ENCODE peak calls at places on chromosomes 4 and X, in seven cellular contexts. U is HCT116, M is SK-N-SH, T is K562, V is H1, B is HepG2, A is GM12878. L is an unnamed sample.

GRCh38 chr4:94304365-94304971 is 38.2 kb downstream of the HPGDS start:
- DNase-seq in M (peak), V (no peak), U (peak), B (peak), T (no peak), A (no peak), L (peak)

GRCh38 chr4:127162741-127163140 is 470.0 kb upstream of the INTU start:
- DNase-seq in U (no peak), T (no peak), M (no peak), A (no peak), V (no peak), B (no peak), L (no peak)

GRCh38 chrX:49227726-49228125 is 5.4 kb downstream of the CACNA1F start:
- DNase-seq in T (no peak), B (no peak), V (no peak), U (no peak), A (no peak), M (no peak), L (no peak)

GRCh38 chr4:100306018-100306417 is 115.8 kb upstream of the DDIT4L start:
- DNase-seq in A (no peak), V (no peak), M (no peak), U (no peak), B (no peak), T (no peak), L (no peak)

GRCh38 chr4:144357970-144358369 is 217.5 kb upstream of the GYPA start:
- DNase-seq in A (no peak), M (no peak), T (no peak), V (no peak), B (no peak), U (no peak), L (no peak)

GRCh38 chrX:40727599-40728252 is 7.6 kb downstream of the MED14 start:
- DNase-seq in B (no peak), M (no peak), V (no peak), A (no peak), U (no peak), T (no peak), L (no peak)

GRCh38 chrX:497201-497710 is 110.5 kb upstream of the PPP2R3B start:
- DNase-seq in A (no peak), U (no peak), M (no peak), T (no peak), V (no peak), B (no peak), L (no peak)

GRCh38 chrX:44344194-44344593 is 722 bp upstream of the EFHC2 start:
- DNase-seq in A (no peak), U (no peak), B (no peak), V (no peak), T (peak), M (no peak), L (no peak)

GRCh38 chrX:54891573-54891972 is 29.1 kb upstream of the TRO start:
- DNase-seq in U (peak), B (peak), M (peak), V (no peak), A (no peak), T (peak), L (no peak)

GRCh38 chrX:69539437-69539836 is 35.3 kb downstream of the NALF2 start:
- DNase-seq in U (no peak), A (no peak), B (no peak), V (no peak), M (no peak), T (no peak), L (no peak)

GRCh38 chr4:26076896-26077295 is 162.9 kb downstream of the SMIM20 start:
- DNase-seq in B (no peak), T (no peak), A (no peak), M (no peak), U (no peak), V (no peak), L (no peak)

GRCh38 chr4:109548655-109549054 is 11.4 kb upstream of the MCUB start:
- DNase-seq in M (no peak), B (no peak), V (no peak), A (no peak), U (no peak), T (no peak), L (no peak)

DNA sequence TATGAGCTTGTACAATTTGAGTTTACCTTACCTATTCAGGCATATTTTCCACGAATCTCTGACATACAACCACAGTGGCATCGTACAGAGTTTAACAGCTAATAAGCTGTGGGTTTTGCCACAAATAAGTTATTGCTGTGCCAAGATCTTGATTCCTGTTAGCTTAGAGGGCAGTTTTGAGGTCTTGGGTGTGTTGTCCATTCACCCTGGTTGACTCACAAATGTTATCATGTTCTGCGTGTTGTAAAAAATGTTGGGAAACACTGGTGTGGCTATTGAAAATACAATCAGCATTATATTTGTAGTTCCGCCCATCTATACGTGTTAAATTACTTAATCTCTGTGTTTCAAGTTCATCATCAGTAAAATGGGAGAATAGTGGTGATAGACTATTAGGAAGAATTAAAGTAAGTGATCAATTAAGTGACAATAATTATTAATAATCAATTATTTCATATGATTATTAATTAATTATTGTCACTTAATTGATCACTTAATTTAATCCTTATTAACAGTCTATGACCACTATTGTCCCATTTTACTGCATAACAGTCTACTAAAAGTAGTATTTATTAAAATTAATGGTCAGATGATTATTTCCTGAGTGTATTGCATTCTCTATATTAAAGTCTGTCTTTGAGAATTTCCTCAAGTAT is 96.2 kb downstream of the TMA16 start:
- DNase-seq in V (no peak), M (no peak), U (no peak), T (no peak), B (no peak), A (no peak), L (no peak)
- TF ChIP-seq SIN3A in V (no peak), M (no peak), U (no peak), T (no peak), B (no peak), A (no peak), L (no peak)

GRCh38 chr4:867526-868250 is 41.8 kb upstream of the CPLX1 start:
- DNase-seq in V (no peak), B (no peak), A (no peak), U (no peak), T (no peak), M (no peak), L (no peak)

GRCh38 chr4:866068-866760 is 40.3 kb upstream of the CPLX1 start:
- DNase-seq in B (no peak), U (no peak), T (no peak), M (no peak), A (no peak), V (no peak), L (no peak)

GRCh38 chr4:869776-870175 is 43.8 kb upstream of the CPLX1 start:
- DNase-seq in T (no peak), M (no peak), B (no peak), U (no peak), A (no peak), V (no peak), L (no peak)

GRCh38 chr4:866761-867390 is 40.9 kb upstream of the CPLX1 start:
- DNase-seq in T (peak), B (no peak), M (no peak), U (no peak), A (no peak), V (no peak), L (no peak)

GRCh38 chr4:868421-868820 is 42.5 kb upstream of the CPLX1 start:
- DNase-seq in U (no peak), M (no peak), B (no peak), A (no peak), T (no peak), V (no peak), L (no peak)
- H3K27ac ChIP-seq in U (no peak), M (no peak), B (no peak), A (no peak), T (no peak), V (no peak), L (no peak)

DNA sequence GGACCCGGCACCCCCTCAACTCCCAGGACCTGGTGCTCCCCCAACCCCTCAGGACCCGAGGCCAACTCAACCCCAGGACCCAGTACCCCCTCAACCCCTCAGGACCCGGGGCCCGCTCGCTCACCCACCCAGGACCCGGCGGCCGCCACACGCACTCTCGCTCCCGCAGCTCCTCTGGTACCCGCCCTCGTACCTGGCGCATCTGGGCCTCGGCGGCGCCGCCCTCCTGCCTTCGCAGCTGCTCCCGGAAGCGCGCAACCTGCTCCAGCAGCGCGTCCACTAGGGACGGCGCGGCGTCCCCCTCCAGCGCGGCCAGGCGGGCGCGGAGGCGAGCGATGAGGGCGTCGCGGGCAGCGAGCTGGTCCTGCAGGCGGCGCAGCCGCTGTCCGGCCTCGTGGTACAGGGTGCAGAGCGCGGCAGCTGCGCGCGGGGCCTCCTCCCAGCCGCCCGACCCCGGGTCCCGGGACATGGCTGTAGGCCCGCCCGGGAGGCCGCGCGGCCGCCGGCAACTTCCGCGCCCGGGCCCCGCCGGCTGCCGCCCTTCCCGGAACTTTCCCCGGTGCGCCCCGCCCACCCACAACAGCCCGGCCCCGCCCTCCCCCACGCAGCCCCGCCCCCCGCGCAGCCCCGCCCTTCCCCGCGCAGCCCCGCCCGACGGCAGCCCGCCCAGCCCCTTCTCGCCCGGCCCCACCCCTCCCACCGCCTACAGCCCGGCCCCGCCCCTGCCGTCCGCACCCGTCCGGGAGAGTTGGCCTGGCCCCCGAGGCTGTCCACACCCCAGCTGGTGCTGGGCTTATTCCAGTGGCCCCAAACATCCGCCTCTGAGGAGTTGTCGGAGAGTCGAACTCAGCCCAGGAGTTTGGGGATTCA is at the start of gene TNIP2:
- DNase-seq in A (no peak), V (no peak), T (peak), B (peak), M (peak), U (no peak), L (no peak)
- TF ChIP-seq CTCF in A (no peak), V (no peak), T (peak), B (peak), M (peak), U (peak), L (no peak)

GRCh38 chr4:89558147-89558546 is 250.5 kb upstream of the GPRIN3 start:
- DNase-seq in V (peak), T (no peak), U (peak), M (no peak), A (no peak), B (no peak), L (no peak)

GRCh38 chr4:89561051-89561450 is 253.5 kb upstream of the GPRIN3 start:
- DNase-seq in B (no peak), A (no peak), U (no peak), V (no peak), T (no peak), M (no peak), L (no peak)

GRCh38 chr4:89562715-89563114 is 255.1 kb upstream of the GPRIN3 start:
- DNase-seq in T (no peak), M (no peak), V (no peak), B (no peak), U (no peak), A (no peak), L (no peak)

GRCh38 chr4:89567936-89568335 is 260.3 kb upstream of the GPRIN3 start:
- DNase-seq in T (no peak), M (no peak), V (no peak), B (no peak), A (no peak), U (no peak), L (no peak)

DNA sequence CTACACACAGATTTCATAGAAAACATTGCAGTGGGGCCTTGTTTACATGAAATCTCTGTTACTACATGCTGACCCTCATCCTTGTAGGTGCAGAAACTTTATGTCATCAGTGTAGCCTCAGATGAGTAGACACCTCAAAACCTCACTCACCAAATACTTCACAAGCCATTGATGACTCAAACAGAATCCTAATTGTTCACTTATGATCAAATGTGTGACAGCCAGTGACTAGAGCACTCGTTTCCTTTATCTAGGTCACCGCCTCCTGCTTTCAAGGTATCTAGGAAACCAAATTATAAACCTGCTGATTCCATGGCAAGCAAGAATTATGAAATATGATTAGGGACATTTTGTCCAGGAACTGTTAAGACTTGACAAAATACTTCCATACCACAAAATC is 255.8 kb upstream of the GPRIN3 start:
- DNase-seq in A (no peak), U (no peak), M (no peak), T (no peak), B (no peak), V (no peak), L (no peak)
- TF ChIP-seq SIN3A in A (no peak), U (no peak), M (no peak), T (no peak), B (no peak), V (no peak), L (no peak)

DNA sequence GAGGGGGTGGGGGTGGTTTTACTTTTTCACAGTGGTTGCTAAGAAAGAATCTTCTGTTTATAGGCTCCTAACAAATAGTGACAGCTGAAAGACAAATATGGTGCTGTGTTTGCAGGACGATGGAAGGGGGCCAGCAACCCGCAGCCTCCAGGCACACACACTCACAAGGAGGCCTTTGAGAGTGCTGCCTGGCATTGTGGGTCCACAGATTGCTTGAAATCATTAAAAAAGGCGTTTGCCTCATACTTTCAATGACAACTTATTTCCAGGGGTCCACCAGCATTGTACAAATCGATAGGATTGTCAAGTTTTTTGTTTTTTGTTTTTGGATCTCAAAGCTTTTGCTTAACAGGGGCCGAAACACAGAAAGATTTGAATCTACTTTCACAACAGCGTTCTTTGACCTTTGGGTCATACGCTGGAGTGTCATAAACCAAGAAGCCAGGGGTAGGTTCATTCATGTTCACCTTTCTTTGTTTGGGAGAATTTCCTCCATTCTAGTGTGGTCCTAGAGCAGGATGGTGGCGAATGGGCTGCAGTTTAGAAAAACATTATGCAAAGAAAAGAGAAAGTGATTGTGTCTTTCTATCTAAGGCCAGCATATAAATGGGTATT is 32.6 kb upstream of the PDLIM3 start:
- DNase-seq in V (no peak), M (no peak), B (peak), U (no peak), T (no peak), A (no peak), L (no peak)
- H3K27ac ChIP-seq in V (no peak), M (no peak), B (peak), U (no peak), T (no peak), A (no peak), L (no peak)

GRCh38 chr4:172826866-172827265 is 341.7 kb upstream of the GALNT7 start:
- DNase-seq in V (no peak), B (no peak), U (no peak), A (no peak), T (no peak), M (no peak), L (no peak)

GRCh38 chr4:172826346-172826745 is 342.3 kb upstream of the GALNT7 start:
- DNase-seq in V (no peak), M (no peak), U (no peak), A (no peak), B (no peak), T (no peak), L (no peak)

GRCh38 chr4:172830295-172830764 is 338.3 kb upstream of the GALNT7 start:
- DNase-seq in A (no peak), U (peak), M (peak), T (peak), B (peak), V (no peak), L (no peak)
- TF ChIP-seq CTCF in A (peak), U (peak), M (peak), T (peak), B (peak), V (no peak), L (peak)

GRCh38 chr4:7087036-7087435 is 19.2 kb upstream of the GRPEL1 start:
- DNase-seq in B (no peak), M (no peak), A (no peak), T (no peak), V (no peak), U (no peak), L (no peak)
- TF ChIP-seq SIN3A in B (no peak), M (no peak), A (no peak), T (no peak), V (no peak), U (no peak), L (no peak)

DNA sequence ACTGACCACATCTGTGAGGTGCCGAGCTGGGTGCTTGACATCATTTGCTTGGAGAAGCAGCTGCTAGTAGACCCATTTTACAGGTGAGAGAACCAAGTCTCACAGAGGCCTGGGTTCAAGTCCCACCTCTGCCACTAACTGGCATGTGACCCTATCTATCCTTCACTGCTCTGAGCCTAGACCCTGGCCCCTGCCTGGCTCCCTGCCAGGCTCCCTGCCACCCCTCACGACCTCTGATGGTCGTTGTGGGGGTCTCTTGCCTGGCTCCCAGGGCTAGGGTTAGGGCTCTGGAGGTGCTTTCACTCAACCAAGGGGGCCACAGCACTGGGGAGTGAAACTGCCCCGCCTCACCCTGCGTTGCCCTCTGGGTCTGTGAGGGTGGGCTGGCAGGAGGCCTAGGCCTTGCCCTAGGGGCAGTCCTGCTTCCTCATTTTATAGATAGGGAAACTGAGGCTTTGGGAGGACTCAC is 7.2 kb upstream of the ADD1 start:
- DNase-seq in B (no peak), A (no peak), V (no peak), U (no peak), M (no peak), T (no peak), L (no peak)
- H3K27ac ChIP-seq in B (no peak), A (no peak), V (no peak), U (no peak), M (no peak), T (no peak), L (no peak)

GRCh38 chrX:53571494-53571893 is 115.0 kb downstream of the HUWE1 start:
- DNase-seq in A (no peak), T (no peak), M (no peak), V (no peak), B (no peak), U (no peak), L (no peak)
- TF ChIP-seq CTCF in A (no peak), T (no peak), M (no peak), V (no peak), B (no peak), U (no peak), L (no peak)

GRCh38 chr4:41653523-41653922 is 95.0 kb downstream of the PHOX2B start:
- DNase-seq in U (no peak), T (no peak), B (no peak), A (no peak), M (no peak), V (no peak), L (no peak)
- TF ChIP-seq SIN3A in U (no peak), T (no peak), B (no peak), A (no peak), M (no peak), V (no peak), L (no peak)